ENCODE peak calls at places on chromosomes 4 and X, in seven cellular contexts. S is fibroblast of the aortic adventitia, E is kidney, G is AG04450, C is IMR-90, L is esophagus squamous epithelium, U is GM12865. J is an unnamed sample.

GRCh38 chr4:139142980-139143379 is 34.0 kb downstream of the ELF2 start:
- DNase-seq in S (no peak), E (no peak), G (no peak), C (no peak), L (no peak), U (peak; percentile 23), J (no peak)

GRCh38 chrX:69032601-69033000 is 132.7 kb downstream of the PJA1 start:
- DNase-seq in S (no peak), E (no peak), G (no peak), C (peak; percentile 15), L (no peak), U (no peak), J (no peak)

GRCh38 chrX:13837290-13837745 is 20.4 kb upstream of the GPM6B start:
- DNase-seq in S (no peak), E (no peak), G (no peak), C (no peak), L (no peak), U (no peak), J (no peak)

GRCh38 chr4:1096841-1097240 is 16.5 kb downstream of the RNF212 start:
- DNase-seq in S (no peak), E (no peak), G (no peak), C (no peak), L (no peak), U (no peak), J (no peak)

GRCh38 chr4:28709821-28710330 is 1849.2 kb downstream of the STIM2 start:
- DNase-seq in S (no peak), E (no peak), G (no peak), C (peak; percentile 20), L (no peak), U (no peak), J (no peak)

GRCh38 chrX:276588-277171 is 4.5 kb upstream of the PLCXD1 start:
- DNase-seq in S (peak; percentile 43), E (peak; percentile 77), G (no peak), C (peak; percentile 76), L (no peak), U (no peak), J (no peak)

GRCh38 chr4:6079965-6080364 is 61.7 kb upstream of the C4orf50 start:
- DNase-seq in S (no peak), E (no peak), G (no peak), C (no peak), L (no peak), U (no peak), J (no peak)

GRCh38 chr4:100695871-100696270 is 178.0 kb upstream of the EMCN start:
- DNase-seq in S (no peak), E (no peak), G (no peak), C (no peak), L (no peak), U (no peak), J (no peak)

GRCh38 chrX:153973127-153974002 is 811 bp downstream of the TMEM187 start:
- DNase-seq in S (peak; percentile 36), E (peak; percentile 69), G (no peak), C (no peak), L (no peak), U (no peak), J (no peak)

GRCh38 chr4:76562161-76562560 is 127.1 kb downstream of the SHROOM3 start:
- DNase-seq in S (peak; percentile 76), E (no peak), G (peak; percentile 49), C (peak; percentile 91), L (no peak), U (no peak), J (no peak)

GRCh38 chr4:3342182-3342854 is 49.5 kb downstream of the RGS12 start:
- DNase-seq in S (peak; percentile 72), E (no peak), G (peak; percentile 78), C (peak; percentile 95), L (no peak), U (no peak), J (no peak)

GRCh38 chr4:73423184-73423583 is 12.8 kb upstream of the AFP start:
- DNase-seq in S (no peak), E (no peak), G (no peak), C (no peak), L (no peak), U (no peak), J (no peak)

GRCh38 chr4:807792-808191 is 18.1 kb downstream of the CPLX1 start:
- DNase-seq in S (no peak), E (peak; percentile 7), G (no peak), C (no peak), L (no peak), U (no peak), J (no peak)

GRCh38 chrX:67780694-67781109 is 236.9 kb downstream of the AR start:
- DNase-seq in S (peak; percentile 98), E (peak; percentile 91), G (peak; percentile 88), C (peak; percentile 78), L (no peak), U (peak; percentile 3), J (peak; percentile 89)

GRCh38 chrX:133670394-133670793 is 255.1 kb upstream of the GPC4 start:
- DNase-seq in S (peak; percentile 71), E (no peak), G (peak; percentile 2), C (peak; percentile 31), L (no peak), U (peak; percentile 6), J (no peak)

GRCh38 chr4:147735413-147736301 is 3.8 kb downstream of the ARHGAP10 start:
- DNase-seq in S (peak; percentile 23), E (no peak), G (no peak), C (no peak), L (no peak), U (peak; percentile 71), J (no peak)

GRCh38 chr4:85713005-85713404 is 238.1 kb downstream of the ARHGAP24 start:
- DNase-seq in S (no peak), E (no peak), G (no peak), C (no peak), L (no peak), U (no peak), J (no peak)

GRCh38 chr4:85703098-85703497 is 228.1 kb downstream of the ARHGAP24 start:
- DNase-seq in S (no peak), E (no peak), G (no peak), C (no peak), L (no peak), U (no peak), J (no peak)

GRCh38 chr4:85707591-85707990 is 232.6 kb downstream of the ARHGAP24 start:
- DNase-seq in S (no peak), E (no peak), G (no peak), C (no peak), L (no peak), U (peak; percentile 64), J (no peak)

DNA sequence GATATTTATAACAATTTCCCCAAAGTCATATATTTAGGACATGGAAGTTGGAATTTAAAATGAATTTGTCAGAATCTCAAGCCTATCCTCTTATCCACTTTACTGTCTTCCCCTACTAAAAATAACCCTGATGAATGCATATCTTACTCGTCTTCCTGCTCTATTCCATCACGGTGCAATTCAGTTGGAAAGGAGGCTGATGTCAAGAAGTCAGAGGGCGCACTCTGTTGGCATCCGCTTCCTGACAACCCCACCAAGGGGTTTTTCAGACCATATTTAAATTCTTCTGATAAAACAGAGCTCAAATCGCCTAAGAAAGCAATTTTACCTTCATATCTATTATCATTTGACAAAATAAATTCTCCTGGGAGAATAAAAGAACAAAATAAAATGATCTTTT is 233.5 kb downstream of the ARHGAP24 start:
- DNase-seq in S (no peak), E (no peak), G (no peak), C (no peak), L (no peak), U (no peak), J (no peak)
- TF ChIP-seq CTCF in S (no peak), E (no peak), G (no peak), C (no peak), L (no peak), U (no peak), J (no peak)

GRCh38 chr4:99202536-99202935 is 16.5 kb downstream of the ADH6 start:
- DNase-seq in S (peak; percentile 97), E (no peak), G (no peak), C (peak; percentile 58), L (no peak), U (no peak), J (no peak)
- H3K4me3 ChIP-seq in S (no peak overlapping the region), E (no peak overlapping the region), G (no peak overlapping the region), C (no peak overlapping the region), L (no peak overlapping the region), U (no peak overlapping the region), J (no peak overlapping the region)

GRCh38 chr4:33060873-33061542 is 2340.8 kb downstream of the PCDH7 start:
- DNase-seq in S (peak; percentile 31), E (peak; percentile 55), G (peak; percentile 7), C (peak; percentile 28), L (no peak), U (peak; percentile 16), J (peak; percentile 45)
- TF ChIP-seq CTCF in S (peak; percentile 66), E (peak; percentile 82), G (peak; percentile 87), C (peak; percentile 69), L (peak; percentile 23), U (peak; percentile 45), J (peak; percentile 91)

GRCh38 chr4:186068581-186069402 is at the start of gene TLR3:
- DNase-seq in S (peak; percentile 45), E (no peak), G (no peak), C (peak; percentile 22), L (no peak), U (no peak), J (no peak)
- H3K4me3 ChIP-seq in S (peak within 1 kb of the TSS; percentile 64), E (peak within 1 kb of the TSS; percentile 84), G (peak within 1 kb of the TSS; percentile 54), C (peak within 1 kb of the TSS; percentile 89), L (peak within 1 kb of the TSS; percentile 48), U (peak within 1 kb of the TSS; percentile 38), J (peak within 1 kb of the TSS; percentile 45)

DNA sequence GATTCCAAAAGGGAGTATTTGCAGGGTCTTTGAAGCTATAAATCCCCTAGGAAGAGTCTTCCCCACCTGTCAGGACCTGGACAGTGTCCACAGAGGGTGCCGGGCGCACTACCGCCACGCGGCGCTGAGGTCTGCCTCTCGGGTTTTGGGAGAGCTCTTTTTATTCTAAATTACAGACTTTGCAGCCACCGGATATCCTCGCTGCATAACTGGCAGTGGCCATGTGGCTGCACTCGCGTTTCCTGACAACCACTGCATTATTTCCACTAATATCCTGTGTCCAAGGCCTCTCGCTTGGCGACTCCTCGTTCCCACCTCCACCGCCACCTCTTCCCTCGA is 608 bp upstream of the TMEM131L start:
- DNase-seq in S (peak; percentile 58), E (peak; percentile 83), G (no peak), C (peak; percentile 61), L (peak; percentile 23), U (peak; percentile 74), J (peak; percentile 58)
- TF ChIP-seq CTCF in S (peak; percentile 34), E (peak; percentile 26), G (peak; percentile 31), C (no peak), L (peak; percentile 25), U (no peak), J (peak; percentile 19)

GRCh38 chr4:150278206-150278605 is 200.0 kb downstream of the DCLK2 start:
- DNase-seq in S (no peak), E (no peak), G (no peak), C (no peak), L (no peak), U (no peak), J (no peak)

GRCh38 chr4:150286656-150287055 is 208.4 kb downstream of the DCLK2 start:
- DNase-seq in S (no peak), E (no peak), G (no peak), C (no peak), L (no peak), U (no peak), J (no peak)

GRCh38 chr4:150280081-150280950 is 202.1 kb downstream of the DCLK2 start:
- DNase-seq in S (peak; percentile 63), E (no peak), G (peak; percentile 63), C (peak; percentile 86), L (no peak), U (no peak), J (peak; percentile 69)

GRCh38 chr4:150280975-150281374 is 202.7 kb downstream of the DCLK2 start:
- DNase-seq in S (no peak), E (no peak), G (no peak), C (no peak), L (no peak), U (no peak), J (no peak)

GRCh38 chr4:150283689-150284088 is 205.4 kb downstream of the DCLK2 start:
- DNase-seq in S (peak; percentile 95), E (no peak), G (peak; percentile 85), C (peak; percentile 99), L (no peak), U (no peak), J (peak; percentile 89)
- H3K4me3 ChIP-seq in S (peak overlapping the region; percentile 23), E (no peak overlapping the region), G (peak overlapping the region; percentile 11), C (peak overlapping the region; percentile 30), L (no peak overlapping the region), U (no peak overlapping the region), J (no peak overlapping the region)

J was measured in HFF-Myc.